ENCODE peak calls at places on chromosomes 5 and 9, in five cellular contexts. C is HCT116, L is NB4, N is HepG2, A is H1. V is an unnamed sample.

GRCh38 chr5:71658916-71659661 is 60.0 kb upstream of the CARTPT start:
- DNase-seq in N (peak; percentile 31), A (no peak), L (peak; percentile 11), C (no peak), V (peak; percentile 41)

GRCh38 chr9:115691686-115692085 is 461.9 kb upstream of the PAPPA start:
- DNase-seq in A (no peak), L (no peak), N (no peak), C (no peak), V (no peak)

GRCh38 chr5:108681079-108681921 is 66.4 kb upstream of the FER start:
- DNase-seq in A (no peak), N (peak; percentile 50), L (peak; percentile 73), C (peak; percentile 51), V (peak; percentile 81)

GRCh38 chr9:136312436-136312835 is 8.5 kb upstream of the CCDC187 start:
- DNase-seq in A (no peak), N (no peak), C (no peak), L (peak; percentile 60), V (peak; percentile 51)

GRCh38 chr5:7269591-7270274 is 126.2 kb upstream of the ADCY2 start:
- DNase-seq in C (no peak), A (no peak), N (no peak), L (no peak), V (no peak)

GRCh38 chr5:138942861-138943260 is 67.7 kb upstream of the LRRTM2 start:
- DNase-seq in N (no peak), C (no peak), L (no peak), A (no peak), V (no peak)

GRCh38 chr5:168365581-168366081 is 74.2 kb downstream of the WWC1 start:
- DNase-seq in N (peak; percentile 28), A (no peak), C (peak; percentile 35), L (no peak), V (no peak)

GRCh38 chr5:79193643-79194042 is 42.3 kb upstream of the JMY start:
- DNase-seq in C (no peak), L (peak; percentile 12), N (no peak), A (no peak), V (peak; percentile 12)

DNA sequence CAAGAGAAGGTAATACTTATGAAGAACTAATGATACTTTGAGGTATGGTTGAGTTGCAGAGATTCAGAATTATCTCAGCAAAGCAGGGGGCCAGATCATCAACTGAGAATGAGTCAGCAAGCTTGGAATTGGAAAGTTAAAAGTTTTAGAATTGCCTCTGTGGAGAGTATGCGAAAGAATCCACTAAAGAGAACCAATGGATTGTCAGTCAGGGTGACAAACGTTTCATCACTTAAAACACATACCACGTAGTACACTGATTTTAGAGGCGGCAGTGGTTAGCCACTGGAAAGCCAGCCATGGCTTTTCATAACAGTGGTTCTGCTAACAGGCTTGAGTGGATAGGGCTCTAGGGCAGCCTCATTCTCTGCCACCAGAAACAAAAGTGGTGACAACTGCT is 30.7 kb downstream of the AOPEP start:
- DNase-seq in C (no peak), A (no peak), L (no peak), N (no peak), V (no peak)
- TF ChIP-seq MAX in C (no peak), A (no peak), L (no peak), N (no peak), V (no peak)

DNA sequence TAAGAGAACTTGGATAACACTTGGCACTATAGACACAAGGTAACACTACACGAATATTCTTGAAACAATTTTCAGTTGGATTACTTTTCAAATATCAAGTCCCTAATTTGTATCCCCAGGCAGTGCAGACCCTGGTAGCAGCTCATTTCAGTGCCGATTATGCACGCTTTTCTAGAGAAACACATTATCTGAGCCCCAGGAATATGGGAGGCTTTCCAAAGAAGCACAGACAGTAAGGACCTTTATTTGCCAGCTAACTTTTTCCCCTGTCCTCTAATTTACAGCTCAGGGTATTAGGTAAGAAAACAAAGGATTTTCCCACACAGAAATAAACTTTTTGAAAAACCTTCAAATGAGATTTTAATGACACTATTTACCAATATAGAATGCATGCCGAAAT is 852.3 kb upstream of the DMAC1 start:
- DNase-seq in A (no peak), N (no peak), L (no peak), C (no peak), V (no peak)
- TF ChIP-seq MAX in A (no peak), N (no peak), L (no peak), C (no peak), V (no peak)

GRCh38 chr5:145775893-145776444 is 59.2 kb downstream of the PRELID2 start:
- DNase-seq in L (peak; percentile 33), C (peak; percentile 47), A (no peak), N (peak; percentile 83), V (peak; percentile 66)
- TF ChIP-seq MAX in L (no peak), C (peak; percentile 20), A (no peak), N (no peak), V (no peak)

DNA sequence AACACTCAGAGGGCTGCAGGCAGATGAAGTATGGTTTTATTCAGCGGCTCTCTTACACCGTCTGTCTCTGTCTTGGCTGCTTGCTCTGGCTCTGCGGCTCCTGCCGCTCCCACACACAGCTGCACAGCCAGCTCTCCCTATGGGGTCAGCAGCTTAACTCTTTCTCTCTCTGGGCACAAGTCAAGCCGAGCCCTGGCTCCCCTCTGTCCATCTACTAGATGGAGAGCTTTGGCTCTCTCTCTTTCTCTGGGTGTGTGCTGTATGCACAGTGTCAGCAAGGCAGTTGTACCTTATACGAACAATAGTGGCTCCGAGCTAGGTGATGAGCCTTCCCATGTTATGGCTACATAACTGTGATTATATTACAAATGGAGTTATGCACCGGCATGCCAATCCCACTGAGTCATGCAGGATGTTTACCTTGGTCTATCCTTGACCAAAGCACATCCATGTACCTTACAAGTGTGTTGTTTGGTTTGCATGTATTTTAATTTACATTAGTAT is 19.3 kb upstream of the PPP2CA start:
- DNase-seq in L (peak; percentile 58), N (peak; percentile 86), A (no peak), C (no peak), V (peak; percentile 45)
- TF ChIP-seq MAX in L (no peak), N (no peak), A (no peak), C (no peak), V (no peak)

GRCh38 chr5:10987881-10988504 is 227.0 kb upstream of the DAP start:
- DNase-seq in L (peak; percentile 62), A (peak; percentile 69), N (peak; percentile 43), C (peak; percentile 42), V (peak; percentile 20)
- TF ChIP-seq MAX in L (no peak), A (peak; percentile 62), N (no peak), C (no peak), V (no peak)

GRCh38 chr5:151026088-151026487 is 5.7 kb downstream of the GPX3 start:
- DNase-seq in C (no peak), N (no peak), L (no peak), A (no peak), V (no peak)

GRCh38 chr5:151024894-151025606 is 4.7 kb downstream of the GPX3 start:
- DNase-seq in N (no peak), L (no peak), C (no peak), A (no peak), V (no peak)

GRCh38 chr5:151028717-151029116 is 8.3 kb downstream of the GPX3 start:
- DNase-seq in A (no peak), L (no peak), N (no peak), C (no peak), V (no peak)

GRCh38 chr5:151027961-151028479 is 7.6 kb downstream of the GPX3 start:
- DNase-seq in L (no peak), C (no peak), A (no peak), N (no peak), V (no peak)

DNA sequence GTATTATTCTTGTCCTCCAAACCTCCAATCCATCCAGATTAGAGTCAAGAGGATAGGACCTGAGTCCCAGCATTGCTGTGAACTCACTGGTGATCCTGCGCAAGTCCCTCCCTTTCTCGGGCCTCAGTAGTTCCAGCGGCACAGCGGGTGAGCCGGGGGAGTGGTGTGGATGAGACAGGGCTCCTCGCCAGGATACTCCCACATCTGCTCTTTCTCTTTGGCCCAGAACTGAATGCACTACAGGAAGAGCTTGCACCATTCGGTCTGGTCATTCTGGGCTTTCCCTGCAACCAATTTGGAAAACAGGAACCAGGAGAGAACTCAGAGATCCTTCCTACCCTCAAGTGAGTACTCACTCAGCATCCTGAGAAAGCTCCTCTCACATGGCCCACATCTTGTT is 6.3 kb downstream of the GPX3 start:
- DNase-seq in L (no peak), C (no peak), A (no peak), N (no peak), V (no peak)
- TF ChIP-seq MAX in L (no peak), C (no peak), A (no peak), N (no peak), V (no peak)

GRCh38 chr5:174916227-174916626 is 191.8 kb downstream of the MSX2 start:
- DNase-seq in N (no peak), C (no peak), A (no peak), L (no peak), V (no peak)

DNA sequence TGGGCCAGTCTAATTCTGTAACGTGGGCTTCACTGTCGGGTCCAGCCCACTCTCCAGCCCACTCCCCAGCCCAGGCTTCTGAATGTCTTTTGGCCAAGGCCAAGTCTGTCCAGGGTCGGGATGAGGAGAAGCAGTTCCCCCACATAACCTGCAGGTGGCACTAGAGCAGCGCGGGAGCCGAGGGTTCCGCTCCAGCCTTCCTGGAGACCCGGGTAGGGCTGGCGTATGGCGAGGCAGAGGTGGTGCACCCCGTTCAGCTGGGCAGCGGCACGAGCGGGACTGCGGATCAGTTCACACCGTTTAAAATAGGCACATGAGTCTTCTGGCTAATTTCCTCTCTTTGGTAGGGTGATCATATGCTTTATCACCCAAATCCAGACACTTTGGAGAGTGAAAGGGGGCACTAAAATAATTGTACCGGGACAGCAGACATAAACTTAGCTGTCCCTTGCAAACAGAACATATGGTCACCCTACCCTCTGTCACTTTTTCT is 185.9 kb downstream of the MSX2 start:
- DNase-seq in N (peak; percentile 36), A (peak; percentile 59), C (peak; percentile 49), L (peak; percentile 65), V (peak; percentile 3)
- TF ChIP-seq MAX in N (no peak), A (peak; percentile 69), C (peak; percentile 27), L (no peak), V (no peak)

GRCh38 chr5:33891731-33892418 is at the start of gene ADAMTS12:
- DNase-seq in C (no peak), A (no peak), N (no peak), L (no peak), V (no peak)
- TF ChIP-seq MAX in C (no peak), A (no peak), N (no peak), L (no peak), V (no peak)

GRCh38 chr5:58666598-58667595 is 84.0 kb downstream of the RAB3C start:
- DNase-seq in C (no peak), N (no peak), A (no peak), L (no peak), V (peak; percentile 95)
- TF ChIP-seq MAX in C (no peak), N (no peak), A (no peak), L (no peak), V (no peak)

GRCh38 chr5:80608730-80609129 is 38.6 kb upstream of the ANKRD34B start:
- DNase-seq in N (no peak), A (no peak), L (peak; percentile 60), C (no peak), V (no peak)
- TF ChIP-seq MAX in N (no peak), A (no peak), L (no peak), C (no peak), V (no peak)